ENCODE peak calls at places on chromosomes 6 and 20, in four cellular contexts. N is tibial artery, G is BJ, F is HT1080. H is an unnamed sample.

GRCh38 chr6:89022747-89023289 is 57.7 kb upstream of the PNRC1 start:
- DNase-seq in N (no peak), G (peak), F (no peak), H (no peak)

GRCh38 chr20:50354690-50355592 is 155.2 kb upstream of the PTPN1 start:
- DNase-seq in N (no peak), G (no peak), F (no peak), H (no peak)

GRCh38 chr6:22880686-22881433 is 311.5 kb downstream of the HDGFL1 start:
- DNase-seq in N (no peak), G (peak), F (peak), H (peak)

GRCh38 chr20:61639200-61639599 is 387.1 kb downstream of the CDH4 start:
- DNase-seq in N (no peak), G (no peak), F (peak), H (no peak)

GRCh38 chr6:106257195-106257594 is 68.4 kb downstream of the ATG5 start:
- DNase-seq in N (no peak), G (no peak), F (peak), H (no peak)

GRCh38 chr6:156833755-156834154 is 56.6 kb downstream of the ARID1B start:
- DNase-seq in N (no peak), G (no peak), F (no peak), H (no peak)

GRCh38 chr6:25309886-25310285 is 30.7 kb downstream of the CARMIL1 start:
- DNase-seq in N (no peak), G (no peak), F (no peak), H (no peak)

GRCh38 chr6:4853782-4854511 is 77.7 kb downstream of the CDYL start:
- DNase-seq in N (no peak), G (no peak), F (peak), H (no peak)

GRCh38 chr6:44002591-44003344 is 124.5 kb downstream of the MRPL14 start:
- DNase-seq in N (no peak), G (no peak), F (no peak), H (no peak)

GRCh38 chr6:30067460-30068139 is 602 bp downstream of the PPP1R11 start:
- DNase-seq in N (no peak), G (no peak), F (no peak), H (no peak)

GRCh38 chr6:100808638-100809275 is 72.4 kb downstream of the ASCC3 start:
- DNase-seq in N (no peak), G (no peak), F (peak), H (peak)

GRCh38 chr6:28585335-28585734 is 59.7 kb downstream of the GPX5 start:
- DNase-seq in N (no peak), G (no peak), F (no peak), H (no peak)

GRCh38 chr6:126064994-126065401 is 78.7 kb downstream of the TRMT11 start:
- DNase-seq in N (no peak), G (no peak), F (no peak), H (no peak)

GRCh38 chr20:21384308-21384892 is 12.9 kb downstream of the NKX2-4 start:
- DNase-seq in N (no peak), G (no peak), F (no peak), H (no peak)

GRCh38 chr6:106530502-106530901 is 98.8 kb downstream of the RTN4IP1 start:
- DNase-seq in N (no peak), G (no peak), F (no peak), H (no peak)

GRCh38 chr6:35804996-35805736 is at the start of gene LHFPL5:
- DNase-seq in N (no peak), G (no peak), F (no peak), H (no peak)

GRCh38 chr20:36988494-36988966 is 37.0 kb upstream of the SAMHD1 start:
- DNase-seq in N (no peak), G (no peak), F (peak), H (no peak)

GRCh38 chr6:11163932-11164331 is 52.4 kb upstream of the ERVFRD-1 start:
- DNase-seq in N (no peak), G (no peak), F (no peak), H (no peak)

GRCh38 chr6:163066200-163066599 is 338.4 kb downstream of the PACRG start:
- DNase-seq in N (no peak), G (no peak), F (no peak), H (no peak)

GRCh38 chr20:24491043-24491756 is 21.8 kb downstream of the SYNDIG1 start:
- DNase-seq in N (no peak), G (no peak), F (no peak), H (no peak)

GRCh38 chr6:139839506-139840156 is 465.2 kb upstream of the CITED2 start:
- DNase-seq in N (peak), G (peak), F (peak), H (no peak)

GRCh38 chr6:137213813-137214212 is 5.4 kb downstream of the IFNGR1 start:
- DNase-seq in N (no peak), G (no peak), F (no peak), H (no peak)

GRCh38 chr6:38187688-38188590 is 368.4 kb downstream of the ZFAND3 start:
- DNase-seq in N (no peak), G (no peak), F (no peak), H (no peak)

GRCh38 chr6:152416652-152417051 is 220.5 kb downstream of the SYNE1 start:
- DNase-seq in N (no peak), G (no peak), F (no peak), H (no peak)

GRCh38 chr6:5525209-5525608 is 263.9 kb downstream of the FARS2 start:
- DNase-seq in N (no peak), G (peak), F (peak), H (peak)

GRCh38 chr6:155201461-155202226 is 62.2 kb upstream of the CLDN20 start:
- DNase-seq in N (no peak), G (peak), F (peak), H (peak)

GRCh38 chr20:49281059-49281912 is 3.4 kb upstream of the ZNFX1 start:
- DNase-seq in N (no peak), G (no peak), F (peak), H (no peak)

GRCh38 chr20:33730946-33731692 is 677 bp upstream of the ZNF341 start:
- DNase-seq in N (no peak), G (no peak), F (no peak), H (no peak)

GRCh38 chr20:10958279-10958678 is 284.5 kb upstream of the JAG1 start:
- DNase-seq in N (no peak), G (no peak), F (no peak), H (no peak)

GRCh38 chr6:163443985-163444553 is 29.6 kb downstream of the QKI start:
- DNase-seq in N (no peak), G (no peak), F (no peak), H (no peak)

GRCh38 chr6:159440907-159441703 is 251.9 kb downstream of the SOD2 start:
- DNase-seq in N (no peak), G (no peak), F (no peak), H (no peak)

GRCh38 chr6:126341126-126341525 is 1.2 kb downstream of the CENPW start:
- DNase-seq in N (no peak), G (no peak), F (no peak), H (no peak)

GRCh38 chr6:122734529-122735203 is 44.9 kb upstream of the FABP7 start:
- DNase-seq in N (no peak), G (no peak), F (no peak), H (no peak)

GRCh38 chr20:39025883-39026282 is 63.7 kb downstream of the DHX35 start:
- DNase-seq in N (no peak), G (no peak), F (no peak), H (no peak)

H was measured in non-pigmented ciliary epithelial cell.